ENCODE peak calls at places on chromosomes 5 and 9, in six cellular contexts. One of them, this sample, is unnamed.

GRCh38 chr9:6783753-6784152 is 26.0 kb downstream of the KDM4C start:
- DNase-seq in endothelial cell: no peak
- DNase-seq in heart right ventricle: no peak
- DNase-seq in NAMALWA: no peak
- DNase-seq in NCI-H187: no peak
- DNase-seq in kidney epithelial cell: no peak
- DNase-seq in this sample: no peak

GRCh38 chr9:137383453-137384115 is 39.4 kb downstream of the EXD3 start:
- DNase-seq in heart right ventricle: no peak
- DNase-seq in NCI-H187: no peak
- DNase-seq in kidney epithelial cell: no peak
- DNase-seq in NAMALWA: peak; percentile 68
- DNase-seq in endothelial cell: no peak
- DNase-seq in this sample: no peak

GRCh38 chr9:110148384-110148783 is 59.6 kb downstream of the C9orf152 start:
- DNase-seq in heart right ventricle: no peak
- DNase-seq in kidney epithelial cell: no peak
- DNase-seq in endothelial cell: no peak
- DNase-seq in NCI-H187: no peak
- DNase-seq in NAMALWA: peak; percentile 85
- DNase-seq in this sample: no peak

GRCh38 chr9:104835163-104835562 is 71.2 kb downstream of the NIPSNAP3B start:
- DNase-seq in kidney epithelial cell: no peak
- DNase-seq in NAMALWA: no peak
- DNase-seq in NCI-H187: no peak
- DNase-seq in heart right ventricle: no peak
- DNase-seq in endothelial cell: no peak
- DNase-seq in this sample: no peak

GRCh38 chr9:124894741-124895170 is 32.8 kb downstream of the ARPC5L start:
- DNase-seq in NCI-H187: no peak
- DNase-seq in endothelial cell: peak; percentile 22
- DNase-seq in kidney epithelial cell: no peak
- DNase-seq in NAMALWA: peak; percentile 90
- DNase-seq in heart right ventricle: no peak
- DNase-seq in this sample: peak; percentile 77

GRCh38 chr5:133995903-133996563 is 8.7 kb downstream of the VDAC1 start:
- DNase-seq in heart right ventricle: no peak
- DNase-seq in NAMALWA: no peak
- DNase-seq in NCI-H187: no peak
- DNase-seq in kidney epithelial cell: no peak
- DNase-seq in endothelial cell: no peak
- DNase-seq in this sample: no peak

GRCh38 chr5:96338624-96339023 is 94.4 kb downstream of the PCSK1 start:
- DNase-seq in heart right ventricle: no peak
- DNase-seq in NCI-H187: no peak
- DNase-seq in kidney epithelial cell: no peak
- DNase-seq in NAMALWA: no peak
- DNase-seq in endothelial cell: no peak
- DNase-seq in this sample: no peak

GRCh38 chr9:127652733-127653132 is 40.7 kb downstream of the STXBP1 start:
- DNase-seq in endothelial cell: no peak
- DNase-seq in heart right ventricle: no peak
- DNase-seq in NCI-H187: no peak
- DNase-seq in kidney epithelial cell: no peak
- DNase-seq in NAMALWA: no peak
- DNase-seq in this sample: no peak

GRCh38 chr9:110995511-110996340 is 42.5 kb downstream of the LPAR1 start:
- DNase-seq in endothelial cell: no peak
- DNase-seq in heart right ventricle: no peak
- DNase-seq in kidney epithelial cell: no peak
- DNase-seq in NCI-H187: no peak
- DNase-seq in NAMALWA: no peak
- DNase-seq in this sample: no peak

GRCh38 chr5:154962494-154962893 is 21.6 kb downstream of the MRPL22 start:
- DNase-seq in endothelial cell: no peak
- DNase-seq in heart right ventricle: no peak
- DNase-seq in NAMALWA: no peak
- DNase-seq in kidney epithelial cell: peak; percentile 61
- DNase-seq in NCI-H187: no peak
- DNase-seq in this sample: no peak

GRCh38 chr5:73170522-73170921 is 2.5 kb upstream of the TMEM174 start:
- DNase-seq in NAMALWA: peak; percentile 57
- DNase-seq in heart right ventricle: no peak
- DNase-seq in endothelial cell: peak; percentile 55
- DNase-seq in kidney epithelial cell: no peak
- DNase-seq in NCI-H187: no peak
- DNase-seq in this sample: peak; percentile 89

GRCh38 chr9:14362175-14362574 is 48.2 kb upstream of the NFIB start:
- DNase-seq in NAMALWA: no peak
- DNase-seq in endothelial cell: no peak
- DNase-seq in kidney epithelial cell: no peak
- DNase-seq in heart right ventricle: peak; percentile 16
- DNase-seq in NCI-H187: no peak
- DNase-seq in this sample: no peak

GRCh38 chr9:69393425-69393824 is 68.4 kb downstream of the ENTREP1 start:
- DNase-seq in heart right ventricle: no peak
- DNase-seq in NCI-H187: no peak
- DNase-seq in endothelial cell: no peak
- DNase-seq in kidney epithelial cell: no peak
- DNase-seq in NAMALWA: no peak
- DNase-seq in this sample: no peak

GRCh38 chr5:9479361-9479760 is 66.5 kb downstream of the SEMA5A start:
- DNase-seq in NAMALWA: no peak
- DNase-seq in heart right ventricle: no peak
- DNase-seq in endothelial cell: no peak
- DNase-seq in NCI-H187: no peak
- DNase-seq in kidney epithelial cell: no peak
- DNase-seq in this sample: no peak

GRCh38 chr9:83200531-83200930 is 137.6 kb upstream of the RASEF start:
- DNase-seq in endothelial cell: no peak
- DNase-seq in NAMALWA: no peak
- DNase-seq in NCI-H187: no peak
- DNase-seq in heart right ventricle: no peak
- DNase-seq in kidney epithelial cell: no peak
- DNase-seq in this sample: no peak

GRCh38 chr9:135075234-135076142 is 12.0 kb upstream of the OLFM1 start:
- DNase-seq in endothelial cell: peak; percentile 48
- DNase-seq in NAMALWA: no peak
- DNase-seq in heart right ventricle: peak; percentile 54
- DNase-seq in NCI-H187: no peak
- DNase-seq in kidney epithelial cell: no peak
- DNase-seq in this sample: peak; percentile 75

GRCh38 chr5:3517331-3517730 is 78.3 kb upstream of the IRX1 start:
- DNase-seq in heart right ventricle: no peak
- DNase-seq in NAMALWA: no peak
- DNase-seq in NCI-H187: no peak
- DNase-seq in kidney epithelial cell: no peak
- DNase-seq in endothelial cell: no peak
- DNase-seq in this sample: peak; percentile 46

GRCh38 chr9:27276182-27277030 is 20.5 kb downstream of the EQTN start:
- DNase-seq in heart right ventricle: peak; percentile 16
- DNase-seq in NAMALWA: peak; percentile 74
- DNase-seq in endothelial cell: peak; percentile 14
- DNase-seq in kidney epithelial cell: no peak
- DNase-seq in NCI-H187: no peak
- DNase-seq in this sample: peak; percentile 81

GRCh38 chr9:129773262-129774048 is 20.6 kb upstream of the PTGES start:
- DNase-seq in heart right ventricle: no peak
- DNase-seq in NCI-H187: no peak
- DNase-seq in endothelial cell: no peak
- DNase-seq in NAMALWA: no peak
- DNase-seq in kidney epithelial cell: no peak
- DNase-seq in this sample: no peak

GRCh38 chr5:126858441-126858840 is 81.5 kb downstream of the LMNB1 start:
- DNase-seq in heart right ventricle: no peak
- DNase-seq in endothelial cell: peak; percentile 33
- DNase-seq in kidney epithelial cell: no peak
- DNase-seq in NCI-H187: no peak
- DNase-seq in NAMALWA: no peak
- DNase-seq in this sample: peak; percentile 93

GRCh38 chr5:1734908-1735289 is 64.7 kb downstream of the MRPL36 start:
- DNase-seq in kidney epithelial cell: no peak
- DNase-seq in NCI-H187: no peak
- DNase-seq in heart right ventricle: no peak
- DNase-seq in endothelial cell: no peak
- DNase-seq in NAMALWA: no peak
- DNase-seq in this sample: no peak

GRCh38 chr9:113393281-113393680 is 7.8 kb downstream of the ALAD start:
- DNase-seq in kidney epithelial cell: no peak
- DNase-seq in heart right ventricle: no peak
- DNase-seq in NAMALWA: no peak
- DNase-seq in NCI-H187: no peak
- DNase-seq in endothelial cell: no peak
- DNase-seq in this sample: no peak

GRCh38 chr9:15965246-15965745 is 412.5 kb downstream of the CCDC171 start:
- DNase-seq in NCI-H187: no peak
- DNase-seq in heart right ventricle: no peak
- DNase-seq in NAMALWA: no peak
- DNase-seq in kidney epithelial cell: no peak
- DNase-seq in endothelial cell: no peak
- DNase-seq in this sample: no peak

GRCh38 chr5:141050622-141051525 is at the start of gene PCDHB1:
- DNase-seq in NAMALWA: no peak
- DNase-seq in endothelial cell: no peak
- DNase-seq in heart right ventricle: no peak
- DNase-seq in NCI-H187: peak; percentile 70
- DNase-seq in kidney epithelial cell: no peak
- DNase-seq in this sample: peak; percentile 73

GRCh38 chr5:167451091-167451490 is 840.4 kb upstream of the WWC1 start:
- DNase-seq in heart right ventricle: no peak
- DNase-seq in NCI-H187: no peak
- DNase-seq in kidney epithelial cell: no peak
- DNase-seq in endothelial cell: no peak
- DNase-seq in NAMALWA: no peak
- DNase-seq in this sample: no peak

GRCh38 chr9:73906671-73907070 is 590.5 kb upstream of the RORB start:
- DNase-seq in heart right ventricle: no peak
- DNase-seq in endothelial cell: no peak
- DNase-seq in NCI-H187: no peak
- DNase-seq in NAMALWA: no peak
- DNase-seq in kidney epithelial cell: no peak
- DNase-seq in this sample: no peak

GRCh38 chr9:85876628-85877027 is 64.3 kb upstream of the NAA35 start:
- DNase-seq in endothelial cell: no peak
- DNase-seq in heart right ventricle: no peak
- DNase-seq in NCI-H187: no peak
- DNase-seq in NAMALWA: no peak
- DNase-seq in kidney epithelial cell: no peak
- DNase-seq in this sample: no peak

This sample was measured in GM23338.